ENCODE peak calls at places on chromosomes 7 and 10, in five cellular contexts. F is K562, M is HepG2, H is SK-N-SH, G is GM12878. I is an unnamed sample.

GRCh38 chr7:45203459-45203858 is 45.9 kb downstream of the RAMP3 start:
- DNase-seq in F (no peak), H (no peak), G (no peak), M (no peak), I (no peak)

GRCh38 chr7:137298464-137298794 is 45.1 kb downstream of the PTN start:
- DNase-seq in H (no peak), F (no peak), G (no peak), M (no peak), I (no peak)

GRCh38 chr7:117127585-117128168 is 174.4 kb downstream of the ST7 start:
- DNase-seq in G (peak; percentile 23), F (peak; percentile 51), H (no peak), M (peak; percentile 55), I (peak; percentile 28)

GRCh38 chr7:47602272-47603004 is 20.5 kb upstream of the TNS3 start:
- DNase-seq in F (no peak), H (no peak), G (no peak), M (no peak), I (no peak)

GRCh38 chr10:6936931-6937330 is 356.9 kb upstream of the PRKCQ start:
- DNase-seq in H (no peak), G (no peak), F (no peak), M (no peak), I (no peak)

GRCh38 chr10:75612904-75613684 is 181.7 kb downstream of the LRMDA start:
- DNase-seq in M (no peak), F (no peak), H (no peak), G (peak; percentile 50), I (no peak)

GRCh38 chr10:132743925-132744490 is 41.9 kb downstream of the NKX6-2 start:
- DNase-seq in G (no peak), M (no peak), H (no peak), F (no peak), I (no peak)

GRCh38 chr10:16993186-16993585 is 136.4 kb downstream of the CUBN start:
- DNase-seq in M (no peak), H (no peak), F (no peak), G (no peak), I (no peak)

GRCh38 chr7:158749396-158749795 is 44.8 kb upstream of the NCAPG2 start:
- DNase-seq in F (no peak), G (no peak), H (no peak), M (no peak), I (no peak)

GRCh38 chr10:21517134-21517982 is 8.1 kb downstream of the SKIDA1 start:
- DNase-seq in F (peak; percentile 77), M (no peak), H (peak; percentile 78), G (no peak), I (no peak)

GRCh38 chr10:5614081-5614721 is 52.2 kb downstream of the ASB13 start:
- DNase-seq in G (no peak), H (no peak), F (no peak), M (no peak), I (no peak)

GRCh38 chr7:38107486-38107893 is 70.6 kb upstream of the STARD3NL start:
- DNase-seq in G (peak; percentile 44), H (peak; percentile 57), M (peak; percentile 55), F (peak; percentile 61), I (peak; percentile 48)

GRCh38 chr7:12458520-12459131 is 55.0 kb upstream of the VWDE start:
- DNase-seq in G (no peak), F (peak; percentile 43), M (peak; percentile 28), H (peak; percentile 68), I (peak; percentile 23)

GRCh38 chr7:27576360-27576944 is 86.2 kb downstream of the HIBADH start:
- DNase-seq in H (peak; percentile 41), F (peak; percentile 16), G (no peak), M (peak; percentile 21), I (peak; percentile 29)

GRCh38 chr10:33657154-33657900 is 322.9 kb upstream of the NRP1 start:
- DNase-seq in M (peak; percentile 71), H (peak; percentile 32), F (no peak), G (no peak), I (no peak)

GRCh38 chr7:3431306-3431705 is 130.3 kb downstream of the SDK1 start:
- DNase-seq in G (no peak), F (no peak), H (no peak), M (no peak), I (no peak)

GRCh38 chr7:104341545-104341944 is 13.1 kb downstream of the LHFPL3 start:
- DNase-seq in H (peak; percentile 69), M (peak; percentile 25), G (no peak), F (peak; percentile 13), I (no peak)

GRCh38 chr10:29357962-29358635 is 69.2 kb downstream of the LYZL1 start:
- DNase-seq in F (no peak), M (no peak), H (no peak), G (no peak), I (no peak)

GRCh38 chr10:74766501-74766900 is 59.9 kb upstream of the KAT6B start:
- DNase-seq in M (no peak), H (no peak), F (no peak), G (no peak), I (no peak)

GRCh38 chr10:18542832-18543231 is 108.6 kb downstream of the NSUN6 start:
- DNase-seq in H (no peak), M (peak; percentile 35), F (no peak), G (no peak), I (no peak)

GRCh38 chr7:1691601-1692499 is 21.8 kb downstream of the ELFN1 start:
- DNase-seq in H (peak; percentile 18), G (no peak), F (no peak), M (no peak), I (no peak)

GRCh38 chr7:31516680-31517079 is 2.8 kb downstream of the ITPRID1 start:
- DNase-seq in F (no peak), G (no peak), M (no peak), H (no peak), I (no peak)

GRCh38 chr7:81267508-81267907 is 348.7 kb upstream of the SEMA3C start:
- DNase-seq in G (no peak), H (no peak), F (no peak), M (no peak), I (no peak)

GRCh38 chr7:69184339-69184738 is 413.9 kb upstream of the AUTS2 start:
- DNase-seq in H (no peak), M (no peak), G (no peak), F (no peak), I (no peak)

GRCh38 chr10:115921795-115922194 is 351.2 kb downstream of the GFRA1 start:
- DNase-seq in H (no peak), G (no peak), M (no peak), F (no peak), I (no peak)

GRCh38 chr10:33129987-33130386 is 172.0 kb upstream of the ITGB1 start:
- DNase-seq in M (no peak), F (no peak), H (no peak), G (no peak), I (no peak)

GRCh38 chr10:117126034-117126433 is 12.0 kb downstream of the VAX1 start:
- DNase-seq in M (no peak), H (no peak), G (no peak), F (no peak), I (no peak)

GRCh38 chr7:6564091-6564770 is 13.0 kb upstream of the GRID2IP start:
- DNase-seq in M (no peak), G (no peak), F (no peak), H (no peak), I (no peak)

GRCh38 chr7:84107259-84107658 is 87.3 kb downstream of the SEMA3A start:
- DNase-seq in G (no peak), M (no peak), H (no peak), F (no peak), I (no peak)

GRCh38 chr7:115748123-115748738 is 282.3 kb downstream of the TFEC start:
- DNase-seq in H (no peak), F (no peak), G (no peak), M (peak; percentile 41), I (peak; percentile 36)

GRCh38 chr7:20954711-20955641 is 168.3 kb upstream of the SP8 start:
- DNase-seq in H (no peak), F (no peak), G (no peak), M (no peak), I (no peak)

GRCh38 chr7:146249272-146249671 is 132.7 kb downstream of the CNTNAP2 start:
- DNase-seq in G (no peak), M (no peak), F (no peak), H (no peak), I (no peak)

GRCh38 chr7:139699640-139700504 is 77.9 kb downstream of the HIPK2 start:
- DNase-seq in F (peak; percentile 49), G (no peak), H (no peak), M (no peak), I (no peak)

GRCh38 chr10:43417950-43418768 is 9.2 kb upstream of the HNRNPF start:
- DNase-seq in G (peak; percentile 78), M (peak; percentile 92), F (peak; percentile 98), H (no peak), I (no peak)

DNA sequence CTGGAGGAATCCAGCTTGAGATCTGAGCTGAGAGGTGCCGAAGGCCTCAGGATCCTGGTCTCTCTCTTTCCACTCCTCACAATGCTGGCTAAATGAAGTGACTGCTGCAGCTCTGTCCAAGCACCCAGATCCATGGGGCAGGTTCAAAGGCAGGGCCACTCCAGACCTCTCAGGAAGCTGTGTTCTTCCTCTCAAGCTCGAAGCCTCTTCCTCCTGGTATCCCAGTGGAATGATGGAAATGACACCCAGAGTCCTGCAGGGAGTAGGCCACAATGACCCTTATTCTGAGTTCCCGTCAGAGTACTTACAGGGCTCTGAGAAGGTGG is 574.1 kb downstream of the GRID1 start:
- DNase-seq in F (no peak), M (no peak), H (no peak), G (no peak), I (no peak)
- H2AFZ ChIP-seq in F (no peak overlapping the region), M (no peak overlapping the region), H (no peak overlapping the region), G (no peak overlapping the region), I (no peak overlapping the region)

GRCh38 chr10:10096898-10097297 is 920.8 kb upstream of the CELF2 start:
- DNase-seq in F (no peak), M (no peak), G (no peak), H (no peak), I (no peak)

GRCh38 chr10:10093035-10093434 is 924.6 kb upstream of the CELF2 start:
- DNase-seq in F (no peak), H (no peak), M (no peak), G (no peak), I (no peak)

GRCh38 chr10:10094700-10095099 is 923.0 kb upstream of the CELF2 start:
- DNase-seq in G (no peak), H (no peak), F (no peak), M (no peak), I (no peak)

DNA sequence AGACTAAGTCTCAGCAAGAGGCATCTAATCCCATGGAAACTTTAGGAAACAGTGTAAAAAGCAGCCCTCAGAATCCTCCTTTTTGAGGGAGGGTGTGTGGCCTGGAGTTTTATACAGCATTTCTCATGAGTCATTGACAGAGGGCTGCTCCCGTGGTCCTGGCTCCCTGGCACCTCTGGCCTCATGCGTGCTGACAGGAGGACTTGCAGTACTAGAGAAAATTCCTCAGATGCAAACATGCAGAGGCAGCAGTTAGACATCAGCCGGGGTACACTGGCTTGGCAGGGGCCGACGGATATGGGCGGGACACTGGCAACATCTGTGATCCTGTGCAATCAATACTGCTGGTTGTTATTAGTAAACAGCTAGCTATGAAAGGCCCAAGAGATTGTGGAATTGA is 925.1 kb upstream of the CELF2 start:
- DNase-seq in M (no peak), H (no peak), G (no peak), F (no peak), I (no peak)
- TF ChIP-seq ZBTB33 in M (no peak), H (no peak), G (no peak), F (no peak), I (no peak)

GRCh38 chr7:131284702-131285419 is 42.8 kb upstream of the MKLN1 start:
- DNase-seq in F (no peak), H (no peak), G (no peak), M (no peak), I (no peak)
- H2AFZ ChIP-seq in F (no peak overlapping the region), H (no peak overlapping the region), G (no peak overlapping the region), M (no peak overlapping the region), I (no peak overlapping the region)

GRCh38 chr7:29162577-29162976 is 16.2 kb upstream of the CPVL start:
- DNase-seq in G (no peak), H (no peak), M (no peak), F (no peak), I (no peak)
- TF ChIP-seq ZBTB33 in G (no peak), H (no peak), M (no peak), F (no peak), I (no peak)

I was measured in HCT116.